ENCODE peak calls at places on chromosomes 4 and X, in five cellular contexts. V, N, R, C and T are unnamed samples.

GRCh38 chr4:113683143-113683542 is 78.4 kb downstream of the CAMK2D start:
- DNase-seq in V (no peak), N (no peak), R (no peak), C (no peak), T (no peak)

GRCh38 chrX:68511255-68511654 is 12.4 kb downstream of the YIPF6 start:
- DNase-seq in V (no peak), N (no peak), R (peak; percentile 58), C (peak; percentile 59), T (no peak)

GRCh38 chr4:1990348-1990645 is 18.5 kb downstream of the NELFA start:
- DNase-seq in V (peak; percentile 60), N (no peak), R (no peak), C (no peak), T (no peak)

GRCh38 chr4:7073526-7074390 is 5.9 kb upstream of the GRPEL1 start:
- DNase-seq in V (no peak), N (no peak), R (peak; percentile 62), C (peak; percentile 33), T (no peak)

GRCh38 chrX:153381684-153382532 is 19.2 kb downstream of the PNMA6E start:
- DNase-seq in V (no peak), N (no peak), R (peak; percentile 95), C (peak; percentile 90), T (peak; percentile 56)

GRCh38 chr4:43512253-43512652 is 619.7 kb downstream of the GRXCR1 start:
- DNase-seq in V (no peak), N (no peak), R (no peak), C (no peak), T (no peak)

GRCh38 chrX:45517090-45517973 is 316.7 kb upstream of the DIPK2B start:
- DNase-seq in V (no peak), N (no peak), R (peak; percentile 59), C (peak; percentile 77), T (no peak)

GRCh38 chrX:65035451-65035779 is 59.2 kb upstream of the ZC4H2 start:
- DNase-seq in V (no peak), N (no peak), R (peak; percentile 21), C (peak; percentile 35), T (no peak)

GRCh38 chrX:129493643-129494042 is 29.6 kb downstream of the SMARCA1 start:
- DNase-seq in V (no peak), N (no peak), R (peak; percentile 44), C (peak; percentile 35), T (no peak)

GRCh38 chr4:80268081-80268823 is 1.8 kb downstream of the FGF5 start:
- DNase-seq in V (no peak), N (no peak), R (peak; percentile 39), C (peak; percentile 57), T (no peak)

GRCh38 chr4:148893095-148893494 is 450.9 kb upstream of the NR3C2 start:
- DNase-seq in V (no peak), N (no peak), R (no peak), C (no peak), T (no peak)

GRCh38 chrX:135170468-135170867 is 730 bp downstream of the CT55 start:
- DNase-seq in V (no peak), N (no peak), R (no peak), C (no peak), T (no peak)

GRCh38 chr4:87366763-87367162 is 24.2 kb downstream of the HSD17B11 start:
- DNase-seq in V (no peak), N (no peak), R (no peak), C (no peak), T (no peak)

GRCh38 chr4:78720994-78721677 is 55.0 kb upstream of the BMP2K start:
- DNase-seq in V (no peak), N (peak; percentile 42), R (no peak), C (no peak), T (no peak)

GRCh38 chrX:154308108-154308946 is 12.7 kb downstream of the TKTL1 start:
- DNase-seq in V (no peak), N (peak; percentile 59), R (peak; percentile 55), C (peak; percentile 46), T (no peak)

GRCh38 chr4:140138428-140138827 is 15.6 kb downstream of the MAML3 start:
- DNase-seq in V (no peak), N (no peak), R (no peak), C (no peak), T (no peak)

GRCh38 chr4:140144937-140145336 is 9.0 kb downstream of the MAML3 start:
- DNase-seq in V (no peak), N (no peak), R (no peak), C (no peak), T (no peak)

GRCh38 chr4:140140566-140140965 is 13.4 kb downstream of the MAML3 start:
- DNase-seq in V (no peak), N (no peak), R (no peak), C (no peak), T (no peak)

GRCh38 chr4:140144050-140144449 is 9.9 kb downstream of the MAML3 start:
- DNase-seq in V (no peak), N (no peak), R (no peak), C (no peak), T (no peak)

DNA sequence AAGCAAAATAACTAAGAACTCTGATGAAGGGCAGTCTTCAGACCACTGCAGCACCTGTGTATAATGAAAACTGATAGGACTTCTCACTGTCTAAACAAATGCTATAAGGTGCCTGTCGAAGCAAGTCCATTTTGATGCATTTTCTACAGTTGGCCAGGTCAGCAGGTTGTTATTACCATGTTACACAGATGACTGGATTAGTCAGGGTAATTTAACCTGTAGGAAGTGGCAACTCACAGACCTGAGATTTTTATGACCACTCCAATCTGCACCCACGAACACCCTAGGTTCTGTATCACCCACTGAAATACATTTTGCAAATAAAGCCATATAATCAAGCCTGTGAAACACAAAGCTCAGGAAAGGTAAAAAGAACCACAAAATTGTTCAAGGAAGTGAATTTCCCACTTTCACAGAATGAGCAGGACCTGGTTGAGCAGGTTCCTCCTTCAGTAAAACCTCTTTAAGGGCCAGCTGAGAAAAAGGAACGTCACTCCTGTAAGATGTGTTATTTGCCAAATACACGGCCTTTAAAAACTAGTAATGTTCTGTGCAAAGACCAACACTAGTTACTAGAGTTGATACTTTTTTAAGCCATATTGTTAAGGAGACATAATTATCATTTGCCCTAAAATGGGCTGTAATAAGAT is 12.7 kb downstream of the MAML3 start:
- DNase-seq in V (no peak), N (no peak), R (no peak), C (no peak), T (no peak)
- TF ChIP-seq CTCF in V (no peak), N (no peak), R (no peak), C (no peak), T (no peak)

GRCh38 chr4:88812420-88812819 is 114.8 kb upstream of the NAP1L5 start:
- DNase-seq in V (no peak), N (no peak), R (no peak), C (no peak), T (no peak)

GRCh38 chr4:88817740-88818139 is 120.1 kb upstream of the NAP1L5 start:
- DNase-seq in V (no peak), N (no peak), R (no peak), C (no peak), T (no peak)

GRCh38 chr4:88812976-88813375 is 115.3 kb upstream of the NAP1L5 start:
- DNase-seq in V (no peak), N (no peak), R (no peak), C (no peak), T (no peak)

GRCh38 chr4:88811904-88812303 is 114.3 kb upstream of the NAP1L5 start:
- DNase-seq in V (no peak), N (no peak), R (no peak), C (no peak), T (no peak)

DNA sequence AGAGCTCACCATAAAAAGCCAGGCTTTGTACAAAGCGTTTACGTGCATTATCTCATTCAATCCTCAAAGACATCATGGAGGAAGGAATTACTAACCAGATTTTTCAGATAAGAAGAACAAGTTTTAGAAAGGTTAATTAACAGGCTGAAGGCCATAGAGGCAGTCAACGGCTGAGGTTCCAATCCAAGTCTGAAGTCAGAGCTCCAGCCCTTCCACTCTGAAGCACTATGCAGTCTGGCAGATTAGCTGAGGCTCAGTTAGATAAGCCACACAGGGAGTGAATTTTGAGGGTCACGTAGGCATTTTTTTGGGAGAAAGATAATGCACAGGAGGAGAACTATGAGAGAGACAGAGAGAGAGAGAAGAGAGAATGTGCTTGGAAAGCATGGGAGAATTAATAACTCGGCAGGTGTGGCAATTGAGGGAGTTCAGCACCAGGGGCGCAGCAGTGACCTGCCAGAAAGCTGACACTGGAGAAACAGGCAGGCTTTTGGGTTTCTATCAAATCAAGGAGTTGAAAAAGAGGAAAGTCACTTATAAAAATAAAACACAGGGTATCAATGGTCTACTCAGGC is 116.5 kb upstream of the NAP1L5 start:
- DNase-seq in V (no peak), N (no peak), R (no peak), C (no peak), T (no peak)
- TF ChIP-seq CTCF in V (no peak), N (no peak), R (no peak), C (no peak), T (no peak)

GRCh38 chr4:108772402-108772801 is 9.5 kb upstream of the ETNPPL start:
- DNase-seq in V (no peak), N (peak; percentile 55), R (no peak), C (no peak), T (no peak)

GRCh38 chr4:108779958-108780357 is 17.1 kb upstream of the ETNPPL start:
- DNase-seq in V (no peak), N (no peak), R (no peak), C (no peak), T (no peak)

GRCh38 chr4:108775921-108776320 is 13.1 kb upstream of the ETNPPL start:
- DNase-seq in V (no peak), N (no peak), R (no peak), C (no peak), T (no peak)

DNA sequence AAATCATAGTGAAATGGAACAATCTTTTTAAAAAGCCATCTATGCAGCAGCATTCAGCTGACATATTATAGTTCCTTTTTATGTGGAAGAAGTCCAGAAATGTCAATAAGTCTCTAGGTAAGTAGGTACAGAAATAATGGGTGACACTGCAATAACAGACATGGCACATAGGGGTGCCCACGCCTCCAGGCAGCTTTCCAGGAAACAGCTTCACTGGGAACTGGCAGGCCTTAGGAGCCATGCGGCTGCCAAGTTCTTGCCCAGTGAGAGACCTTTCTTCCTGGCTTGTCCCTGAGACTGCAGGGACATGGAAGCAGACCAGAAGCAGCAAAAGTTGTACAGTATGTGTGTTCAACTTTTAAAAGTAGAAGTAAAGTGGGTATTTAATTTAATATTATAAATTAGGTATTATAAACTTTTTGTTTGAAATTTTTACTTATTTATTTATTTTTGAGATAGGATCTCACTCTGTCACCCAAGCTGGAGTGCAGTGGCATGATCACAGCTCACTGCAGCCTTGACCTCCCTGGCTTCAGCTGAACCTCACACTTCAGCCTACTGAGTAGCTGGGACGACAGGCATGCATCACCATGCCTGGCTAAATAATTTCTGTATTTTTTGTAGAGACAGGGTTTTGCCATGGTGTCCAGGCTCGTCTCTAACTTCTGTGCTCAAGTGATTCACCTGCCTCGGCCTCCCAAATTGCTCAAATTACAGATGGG is 12.1 kb upstream of the ETNPPL start:
- DNase-seq in V (no peak), N (peak; percentile 85), R (no peak), C (no peak), T (no peak)
- TF ChIP-seq CTCF in V (no peak), N (peak; percentile 20), R (no peak), C (no peak), T (no peak)

DNA sequence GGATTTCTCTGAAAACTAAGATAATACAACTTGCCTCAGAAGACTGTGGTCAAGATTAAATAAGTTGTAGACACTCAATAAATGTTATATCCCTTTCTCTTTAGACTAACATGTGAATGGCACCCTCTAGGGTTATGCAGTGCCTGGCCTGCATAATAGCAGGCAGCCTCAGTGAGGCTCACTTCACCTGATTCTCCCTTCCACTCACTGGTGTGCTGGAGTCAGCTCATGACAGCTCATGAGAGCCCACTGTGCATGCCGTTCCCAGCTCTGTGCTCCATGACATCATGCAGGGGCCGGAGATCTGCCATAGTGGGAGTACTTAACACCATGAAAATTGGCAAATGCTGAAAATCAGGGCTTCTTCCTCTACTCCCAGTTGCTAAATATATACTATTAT is 64.5 kb downstream of the TEC start:
- DNase-seq in V (no peak), N (peak; percentile 46), R (peak; percentile 4), C (no peak), T (no peak)
- TF ChIP-seq CTCF in V (no peak), N (no peak), R (no peak), C (no peak), T (no peak)